ENCODE peak calls at places on chromosome 6, in nine cellular contexts. G is K562; H is CD8-positive, alpha-beta memory T cell; T is CD4-positive, CD25-positive, alpha-beta regulatory T cell; A is left lung; S is A549; X is CD4-positive, alpha-beta T cell; L is GM23248; Q is fibroblast of lung. E is an unnamed sample.
A peak's percentile ranks its signal among the peaks of the same experiment; 100 is the strongest.

GRCh38 chr6:170344631-170345576 is 38.3 kb downstream of the FAM120B start:
- DNase-seq in X (no peak), S (peak; percentile 53), T (no peak), G (peak; percentile 52), A (no peak), H (no peak), Q (peak; percentile 71), L (peak; percentile 52), E (no peak)

GRCh38 chr6:67896476-67896875 is 738.6 kb upstream of the ADGRB3 start:
- DNase-seq in S (no peak), G (peak; percentile 36), X (no peak), H (no peak), L (no peak), Q (peak; percentile 6), A (no peak), T (no peak), E (no peak)

GRCh38 chr6:15207923-15208322 is 37.9 kb upstream of the JARID2 start:
- DNase-seq in T (no peak), A (no peak), G (no peak), Q (peak; percentile 79), H (no peak), X (no peak), S (no peak), L (peak; percentile 70), E (no peak)

GRCh38 chr6:43434001-43434400 is 6.7 kb downstream of the ABCC10 start:
- DNase-seq in H (no peak), L (no peak), T (no peak), A (no peak), X (no peak), Q (no peak), S (no peak), G (no peak), E (no peak)

GRCh38 chr6:32692019-32692418 is 25.6 kb upstream of the HLA-DQB1 start:
- DNase-seq in S (no peak), Q (no peak), L (no peak), A (peak; percentile 40), T (peak; percentile 57), X (peak; percentile 45), H (peak; percentile 24), G (peak; percentile 18), E (peak; percentile 34)

GRCh38 chr6:30818426-30818841 is 65.9 kb upstream of the DDR1 start:
- DNase-seq in X (no peak), G (no peak), A (no peak), Q (peak; percentile 84), S (peak; percentile 18), L (peak; percentile 91), H (no peak), T (no peak), E (no peak)

GRCh38 chr6:46419576-46420002 is 71.7 kb downstream of the RCAN2 start:
- DNase-seq in T (no peak), Q (peak; percentile 48), L (peak; percentile 86), G (peak; percentile 44), S (peak; percentile 8), H (no peak), X (no peak), A (peak; percentile 37), E (no peak)

GRCh38 chr6:28383235-28384142 is 16.1 kb downstream of the ZSCAN12 start:
- DNase-seq in S (peak; percentile 63), L (peak; percentile 83), T (no peak), A (peak; percentile 91), H (no peak), G (peak; percentile 72), Q (peak; percentile 83), X (no peak), E (no peak)

GRCh38 chr6:100456881-100457220 is 7.9 kb downstream of the SIM1 start:
- DNase-seq in Q (no peak), X (no peak), S (no peak), T (no peak), H (no peak), A (no peak), G (no peak), L (no peak), E (no peak)

GRCh38 chr6:139008117-139008516 is 20.1 kb upstream of the REPS1 start:
- DNase-seq in X (no peak), S (no peak), A (no peak), Q (no peak), H (no peak), G (no peak), T (no peak), L (no peak), E (no peak)

GRCh38 chr6:26300828-26301227 is 64.2 kb upstream of the BTN3A2 start:
- DNase-seq in Q (no peak), X (no peak), A (no peak), L (no peak), G (no peak), T (no peak), S (no peak), H (no peak), E (no peak)

GRCh38 chr6:159170999-159171712 is 2.0 kb downstream of the FNDC1 start:
- DNase-seq in S (no peak), Q (peak; percentile 91), H (no peak), A (peak; percentile 46), X (no peak), G (no peak), T (no peak), L (peak; percentile 92), E (no peak)

GRCh38 chr6:132392292-132392691 is 9.0 kb downstream of the MOXD1 start:
- DNase-seq in Q (no peak), S (no peak), X (no peak), G (no peak), H (no peak), A (no peak), L (peak; percentile 30), T (no peak), E (no peak)

GRCh38 chr6:148470141-148470540 is 127.5 kb downstream of the SASH1 start:
- DNase-seq in A (no peak), S (no peak), T (no peak), H (no peak), X (no peak), G (no peak), Q (no peak), L (no peak), E (no peak)

GRCh38 chr6:168305863-168306262 is 13.7 kb downstream of the DACT2 start:
- DNase-seq in S (no peak), H (no peak), T (no peak), X (no peak), G (no peak), L (no peak), Q (no peak), A (no peak), E (no peak)
- H3K9me3 ChIP-seq in S (no peaks in the 10 kb centered on the region), H (no peaks in the 10 kb centered on the region), T (no peaks in the 10 kb centered on the region), X (no peaks in the 10 kb centered on the region), G (no peaks in the 10 kb centered on the region), L (no peaks in the 10 kb centered on the region), Q (no peaks in the 10 kb centered on the region), A (no peaks in the 10 kb centered on the region), E (no peaks in the 10 kb centered on the region)

DNA sequence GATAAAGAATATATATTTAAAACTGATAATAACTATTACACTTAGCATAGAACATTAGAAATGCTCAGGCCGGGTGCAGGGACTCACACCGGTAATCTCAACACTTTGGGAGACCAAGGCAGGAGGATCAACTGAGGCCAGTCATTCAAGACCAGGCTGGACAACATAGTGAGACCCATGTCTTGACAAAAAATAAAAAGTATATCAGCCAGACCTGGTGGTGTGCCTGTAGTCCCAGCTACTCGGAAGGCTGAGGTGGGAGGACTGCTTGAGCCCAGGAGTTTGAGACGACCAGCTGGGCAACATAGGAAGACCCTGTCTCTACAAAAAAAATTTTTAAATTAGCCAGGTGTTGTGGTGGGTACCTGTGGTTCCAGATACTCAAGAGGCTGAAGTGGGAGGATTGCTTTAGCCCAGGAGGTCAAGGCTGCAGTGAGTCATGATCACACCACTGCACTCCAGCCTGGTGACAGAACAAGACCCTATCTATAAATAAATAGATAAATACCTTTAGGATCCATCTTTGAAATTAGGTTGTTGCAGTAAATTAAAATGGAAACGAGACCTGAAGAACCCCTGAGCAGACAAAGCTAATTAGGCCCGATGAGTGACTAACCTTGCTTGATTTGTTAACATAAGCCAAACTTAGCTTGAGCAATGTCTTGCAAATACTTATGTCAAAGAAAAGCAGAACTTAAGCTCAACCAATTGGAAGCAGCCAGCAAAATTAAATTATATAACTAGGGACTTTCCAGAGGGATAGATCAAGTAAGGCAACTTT is 75.8 kb upstream of the E2F3 start:
- DNase-seq in A (no peak), S (no peak), Q (no peak), X (no peak), G (no peak), L (no peak), H (no peak), T (no peak), E (no peak)
- H3K9me3 ChIP-seq in A (no peaks in the 10 kb centered on the region), S (no peaks in the 10 kb centered on the region), Q (no peaks in the 10 kb centered on the region), X (no peaks in the 10 kb centered on the region), G (no peaks in the 10 kb centered on the region), L (no peaks in the 10 kb centered on the region), H (no peaks in the 10 kb centered on the region), T (no peaks in the 10 kb centered on the region), E (no peaks in the 10 kb centered on the region)

GRCh38 chr6:78383968-78384367 is 483.4 kb upstream of the IRAK1BP1 start:
- DNase-seq in S (no peak), A (no peak), L (no peak), G (no peak), T (no peak), H (no peak), Q (no peak), X (no peak), E (no peak)
- H3K9me3 ChIP-seq in S (no peaks in the 10 kb centered on the region), A (no peaks in the 10 kb centered on the region), L (no peaks in the 10 kb centered on the region), G (peaks cover 3% of the 10 kb centered on the region), T (peaks cover 1% of the 10 kb centered on the region), H (peaks cover 2% of the 10 kb centered on the region), Q (no peaks in the 10 kb centered on the region), X (peaks cover 5% of the 10 kb centered on the region), E (peaks cover 2% of the 10 kb centered on the region)

DNA sequence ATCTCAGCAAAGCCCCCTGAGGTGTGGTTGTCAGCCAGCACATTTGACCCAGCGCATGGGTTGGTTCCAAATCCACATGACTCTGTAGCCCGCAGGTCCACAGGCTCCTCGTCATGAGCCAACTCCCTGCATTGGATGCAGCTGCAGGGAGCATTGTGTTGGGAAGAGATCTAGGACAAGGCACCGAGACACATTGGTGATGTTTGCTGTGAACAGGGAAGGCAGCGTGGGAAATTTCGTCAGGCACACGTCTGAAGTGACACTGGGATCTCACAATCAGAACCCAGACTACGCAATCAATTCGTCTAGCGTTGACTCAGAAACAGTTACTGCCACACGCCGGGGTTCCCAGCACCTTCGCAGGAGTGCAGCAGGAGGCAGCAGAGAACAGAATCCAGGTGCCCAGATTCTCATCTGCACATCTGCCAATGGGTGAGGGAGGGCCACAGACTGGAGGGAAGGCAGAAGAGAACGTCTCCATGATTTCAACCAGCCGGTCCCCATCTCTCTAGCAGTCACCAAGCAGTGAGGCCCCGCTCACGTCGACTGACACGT is 177.0 kb downstream of the TTLL2 start:
- DNase-seq in L (no peak), H (no peak), S (peak; percentile 35), T (no peak), Q (no peak), G (peak; percentile 31), A (no peak), X (no peak), E (no peak)
- H3K9me3 ChIP-seq in L (no peaks in the 10 kb centered on the region), H (no peaks in the 10 kb centered on the region), S (no peaks in the 10 kb centered on the region), T (no peaks in the 10 kb centered on the region), Q (no peaks in the 10 kb centered on the region), G (no peaks in the 10 kb centered on the region), A (no peaks in the 10 kb centered on the region), X (no peaks in the 10 kb centered on the region), E (no peaks in the 10 kb centered on the region)

GRCh38 chr6:66159937-66160336 is 452.9 kb upstream of the EYS start:
- DNase-seq in T (no peak), H (no peak), A (no peak), Q (no peak), S (no peak), L (no peak), X (no peak), G (no peak), E (no peak)

GRCh38 chr6:66161546-66162108 is 454.6 kb upstream of the EYS start:
- DNase-seq in L (peak; percentile 1), A (no peak), S (no peak), Q (no peak), G (no peak), H (no peak), X (no peak), T (no peak), E (no peak)
- H3K9me3 ChIP-seq in L (no peaks in the 10 kb centered on the region), A (no peaks in the 10 kb centered on the region), S (no peaks in the 10 kb centered on the region), Q (no peaks in the 10 kb centered on the region), G (no peaks in the 10 kb centered on the region), H (no peaks in the 10 kb centered on the region), X (peaks cover 29% of the 10 kb centered on the region), T (no peaks in the 10 kb centered on the region), E (peaks cover 4% of the 10 kb centered on the region)

E was measured in T-helper 17 cell.